ENCODE peak calls at places on chromosomes 2 and 18, in five cellular contexts. K is aorta, Y is tibial artery, C is upper lobe of right lung, B is OCI-LY7. P is an unnamed sample. For H3K36me3, the result is how much of the 10 kb centered on the place peaks cover.

GRCh38 chr2:205768341-205768740 is 86.0 kb downstream of the NRP2 start:
- DNase-seq in K (no peak), Y (no peak), C (no peak), B (no peak), P (no peak)

GRCh38 chr2:223054193-223054781 is 2.3 kb downstream of the KCNE4 start:
- DNase-seq in K (peak), Y (peak), C (no peak), B (no peak), P (no peak)

GRCh38 chr18:13564579-13564978 is 161.8 kb downstream of the FAM210A start:
- DNase-seq in K (no peak), Y (peak), C (no peak), B (no peak), P (no peak)

GRCh38 chr2:15577071-15577706 is 14.5 kb upstream of the DDX1 start:
- DNase-seq in K (peak), Y (peak), C (peak), B (peak), P (peak)

GRCh38 chr18:61833387-61833786 is 59.4 kb downstream of the RNF152 start:
- DNase-seq in K (no peak), Y (no peak), C (no peak), B (no peak), P (no peak)

GRCh38 chr18:38481576-38481975 is 916.0 kb upstream of the CELF4 start:
- DNase-seq in K (no peak), Y (no peak), C (no peak), B (no peak), P (no peak)

GRCh38 chr18:56869189-56869777 is 218.1 kb downstream of the WDR7 start:
- DNase-seq in K (no peak), Y (no peak), C (no peak), B (peak), P (peak)

GRCh38 chr2:233406865-233407264 is 52.6 kb downstream of the DGKD start:
- DNase-seq in K (no peak), Y (no peak), C (no peak), B (no peak), P (no peak)

GRCh38 chr2:42787424-42787787 is 5.0 kb downstream of the HAAO start:
- DNase-seq in K (no peak), Y (no peak), C (no peak), B (no peak), P (no peak)

GRCh38 chr2:19102696-19103403 is 255.6 kb downstream of the OSR1 start:
- DNase-seq in K (no peak), Y (no peak), C (no peak), B (no peak), P (no peak)

GRCh38 chr2:25453199-25453903 is 111.6 kb upstream of the DNMT3A start:
- DNase-seq in K (no peak), Y (no peak), C (no peak), B (no peak), P (no peak)

GRCh38 chr2:188434018-188434417 is 142.3 kb downstream of the GULP1 start:
- DNase-seq in K (no peak), Y (no peak), C (no peak), B (no peak), P (no peak)

GRCh38 chr2:46297546-46298271 is 502 bp downstream of the EPAS1 start:
- DNase-seq in K (peak), Y (peak), C (peak), B (no peak), P (peak)

GRCh38 chr2:9998916-9999654 is 44.3 kb upstream of the KLF11 start:
- DNase-seq in K (peak), Y (peak), C (no peak), B (no peak), P (no peak)

GRCh38 chr18:62744076-62744705 is 28.9 kb downstream of the PHLPP1 start:
- DNase-seq in K (no peak), Y (no peak), C (no peak), B (peak), P (no peak)

GRCh38 chr2:200089040-200089755 is 133.8 kb downstream of the MAIP1 start:
- DNase-seq in K (no peak), Y (no peak), C (no peak), B (no peak), P (no peak)

GRCh38 chr2:160952462-160952861 is 207.8 kb upstream of the TANK start:
- DNase-seq in K (peak), Y (peak), C (no peak), B (no peak), P (no peak)

GRCh38 chr2:118769707-118770400 is 77.6 kb downstream of the EN1 start:
- DNase-seq in K (no peak), Y (no peak), C (no peak), B (no peak), P (no peak)

GRCh38 chr2:177495945-177496344 is 103.4 kb downstream of the AGPS start:
- DNase-seq in K (no peak), Y (no peak), C (no peak), B (no peak), P (no peak)

GRCh38 chr2:47159627-47160026 is 4.5 kb upstream of the STPG4 start:
- DNase-seq in K (no peak), Y (no peak), C (no peak), B (no peak), P (no peak)

GRCh38 chr2:222753251-222753824 is 81.9 kb downstream of the MOGAT1 start:
- DNase-seq in K (no peak), Y (no peak), C (no peak), B (no peak), P (peak)

GRCh38 chr18:31918733-31919132 is 24.2 kb downstream of the TRAPPC8 start:
- DNase-seq in K (no peak), Y (no peak), C (no peak), B (no peak), P (no peak)
- H3K36me3 ChIP-seq in K (under half), Y (under half), C (half or more), B (under half), P (under half)

GRCh38 chr2:105686588-105686987 is 58.1 kb upstream of the NCK2 start:
- DNase-seq in K (no peak), Y (no peak), C (no peak), B (no peak), P (no peak)

GRCh38 chr2:105688946-105689345 is 55.8 kb upstream of the NCK2 start:
- DNase-seq in K (no peak), Y (no peak), C (no peak), B (no peak), P (no peak)

GRCh38 chr2:105690566-105690965 is 54.1 kb upstream of the NCK2 start:
- DNase-seq in K (no peak), Y (no peak), C (no peak), B (no peak), P (no peak)

GRCh38 chr2:105689484-105689883 is 55.2 kb upstream of the NCK2 start:
- DNase-seq in K (no peak), Y (no peak), C (no peak), B (no peak), P (no peak)

GRCh38 chr2:105691942-105692341 is 52.8 kb upstream of the NCK2 start:
- DNase-seq in K (no peak), Y (no peak), C (no peak), B (no peak), P (no peak)
- H3K4me3 ChIP-seq in K (no peak), Y (no peak), C (no peak), B (no peak), P (no peak)

GRCh38 chr2:144389930-144390311 is 130.0 kb downstream of the ZEB2 start:
- DNase-seq in K (no peak), Y (no peak), C (no peak), B (no peak), P (no peak)
- H3K36me3 ChIP-seq in K (under half), Y (under half), C (under half), B (under half), P (under half)

GRCh38 chr2:36780231-36780808 is 83.8 kb downstream of the VIT start:
- DNase-seq in K (no peak), Y (no peak), C (no peak), B (peak), P (peak)
- H3K4me3 ChIP-seq in K (peak), Y (peak), C (peak), B (no peak), P (no peak)

GRCh38 chr2:237629739-237630138 is 2.4 kb downstream of the LRRFIP1 start:
- DNase-seq in K (no peak), Y (no peak), C (no peak), B (no peak), P (no peak)
- H3K36me3 ChIP-seq in K (under half), Y (under half), C (under half), B (under half), P (under half)

GRCh38 chr2:85757860-85758259 is 4.1 kb downstream of the ATOH8 start:
- DNase-seq in K (no peak), Y (no peak), C (no peak), B (no peak), P (no peak)

GRCh38 chr2:85760872-85761271 is 7.1 kb downstream of the ATOH8 start:
- DNase-seq in K (no peak), Y (no peak), C (no peak), B (no peak), P (no peak)

GRCh38 chr2:85760371-85760770 is 6.6 kb downstream of the ATOH8 start:
- DNase-seq in K (no peak), Y (no peak), C (no peak), B (no peak), P (no peak)

GRCh38 chr2:85758361-85759256 is 4.8 kb downstream of the ATOH8 start:
- DNase-seq in K (no peak), Y (no peak), C (no peak), B (no peak), P (no peak)

GRCh38 chr2:85759257-85759613 is 5.4 kb downstream of the ATOH8 start:
- DNase-seq in K (no peak), Y (no peak), C (no peak), B (no peak), P (no peak)
- H3K4me3 ChIP-seq in K (no peak), Y (peak), C (peak), B (no peak), P (no peak)

DNA sequence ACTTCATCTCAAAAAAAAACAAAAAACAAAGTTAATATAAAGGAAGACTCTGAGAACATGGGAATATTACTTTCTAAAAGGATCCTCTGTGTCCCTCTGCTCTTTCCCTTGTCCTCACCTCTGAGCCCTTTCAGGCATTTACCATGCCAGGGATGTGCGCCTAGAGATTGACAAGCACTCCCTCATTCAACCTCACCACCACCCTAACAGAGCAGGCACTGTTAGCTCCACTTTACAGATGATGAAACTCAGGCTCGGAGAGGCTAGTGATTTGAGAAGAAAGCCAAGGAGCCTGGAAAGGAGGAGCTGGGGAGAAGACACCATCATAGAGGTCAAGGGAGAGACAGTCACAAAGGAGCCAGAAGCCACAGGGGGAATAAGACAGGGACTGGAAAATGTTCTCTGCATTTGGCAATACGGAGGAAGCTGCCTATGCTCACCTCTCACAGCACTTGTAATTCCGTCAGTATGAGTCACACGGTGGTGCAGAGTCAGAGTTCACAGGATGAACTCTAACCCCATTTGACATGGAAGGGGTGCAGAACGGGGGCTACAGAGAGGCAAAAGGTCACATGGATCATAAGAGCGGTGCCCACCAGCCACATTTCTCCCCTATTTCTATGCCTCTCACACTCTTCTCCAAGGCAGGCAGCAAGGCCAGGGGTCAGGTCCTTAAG is 101.8 kb upstream of the NFU1 start:
- DNase-seq in K (no peak), Y (no peak), C (no peak), B (no peak), P (no peak)
- H3K36me3 ChIP-seq in K (under half), Y (under half), C (under half), B (under half), P (under half)

GRCh38 chr2:44929680-44930273 is 11.7 kb upstream of the SIX3 start:
- DNase-seq in K (peak), Y (no peak), C (no peak), B (no peak), P (no peak)
- H3K4me3 ChIP-seq in K (no peak), Y (no peak), C (no peak), B (no peak), P (no peak)

DNA sequence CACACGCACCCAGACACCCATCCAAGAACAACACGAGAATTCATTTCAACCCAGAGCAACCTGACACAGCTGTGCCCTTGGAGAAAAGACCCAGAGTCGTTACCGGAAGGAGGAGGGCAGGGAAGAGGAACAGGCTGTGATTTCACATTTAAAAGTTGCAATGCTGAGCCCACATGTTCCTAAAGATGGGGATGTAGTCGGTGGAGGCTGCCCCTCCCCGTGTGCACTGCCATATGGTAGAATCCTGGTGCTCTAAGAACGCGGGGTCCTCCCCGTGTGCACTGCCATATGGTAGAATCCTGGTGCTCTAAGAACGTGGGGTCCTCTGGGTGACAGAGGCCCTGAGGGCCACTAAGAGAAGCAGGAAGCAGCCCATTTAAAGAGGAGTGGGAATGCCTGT is 10.9 kb downstream of the MTERF4 start:
- DNase-seq in K (no peak), Y (no peak), C (no peak), B (no peak), P (no peak)
- H3K36me3 ChIP-seq in K (under half), Y (half or more), C (half or more), B (half or more), P (half or more)

P was measured in HAP-1.